ENCODE peak calls at places on chromosome 13, in four cellular contexts. Q is activated T-helper 1 cell treated with Interleukin-2 at 50 U/mL for 16 hours, I is EL, R is tibial artery. M is an unnamed sample.

GRCh38 chr13:97125810-97126738 is 96.1 kb upstream of the MBNL2 start:
- DNase-seq in R (no peak), Q (no peak), I (peak; percentile 49), M (no peak)

GRCh38 chr13:59790626-59791025 is 373.1 kb downstream of the DIAPH3 start:
- DNase-seq in Q (no peak), R (no peak), I (no peak), M (no peak)

GRCh38 chr13:49464621-49465325 is 20.7 kb downstream of the SETDB2 start:
- DNase-seq in Q (no peak), I (no peak), R (no peak), M (no peak)

GRCh38 chr13:67366533-67366932 is 136.4 kb upstream of the PCDH9 start:
- DNase-seq in R (no peak), Q (no peak), I (no peak), M (no peak)

GRCh38 chr13:98839826-98840769 is 87.6 kb upstream of the SLC15A1 start:
- DNase-seq in I (peak; percentile 55), Q (no peak), R (no peak), M (peak; percentile 47)

GRCh38 chr13:112056739-112057433 is 10.1 kb upstream of the SOX1 start:
- DNase-seq in R (no peak), I (no peak), Q (no peak), M (no peak)

GRCh38 chr13:25584975-25585374 is 213.2 kb downstream of the ATP8A2 start:
- DNase-seq in I (no peak), R (no peak), Q (no peak), M (no peak)

GRCh38 chr13:21871302-21871862 is 200.5 kb downstream of the FGF9 start:
- DNase-seq in I (no peak), Q (no peak), R (no peak), M (no peak)

GRCh38 chr13:95745752-95746151 is 68.8 kb downstream of the DNAJC3 start:
- DNase-seq in R (no peak), Q (no peak), I (no peak), M (no peak)

GRCh38 chr13:44007451-44007850 is 127.7 kb downstream of the LACC1 start:
- DNase-seq in R (no peak), Q (no peak), I (no peak), M (no peak)

GRCh38 chr13:100650321-100650720 is 24.3 kb downstream of the TMTC4 start:
- DNase-seq in R (no peak), I (no peak), Q (no peak), M (peak; percentile 93)

GRCh38 chr13:39415403-39415802 is 187.6 kb downstream of the LHFPL6 start:
- DNase-seq in I (peak; percentile 51), Q (no peak), R (peak; percentile 68), M (peak; percentile 38)

GRCh38 chr13:99158846-99159245 is 41.8 kb upstream of the UBAC2 start:
- DNase-seq in Q (no peak), I (no peak), R (no peak), M (no peak)

GRCh38 chr13:64446372-64446771 is 2783.8 kb downstream of the PCDH9 start:
- DNase-seq in R (no peak), I (peak; percentile 19), Q (no peak), M (no peak)

GRCh38 chr13:22278336-22278929 is 607.6 kb downstream of the FGF9 start:
- DNase-seq in I (no peak), Q (peak; percentile 39), R (no peak), M (no peak)

GRCh38 chr13:23505007-23505406 is 65.2 kb upstream of the TNFRSF19 start:
- DNase-seq in I (peak; percentile 84), R (no peak), Q (no peak), M (no peak)

M was measured in dorsolateral prefrontal cortex.